ENCODE peak calls at places on chromosomes 2 and 18, in six cellular contexts. B, A, G, S, R and U are unnamed samples.

GRCh38 chr2:53150146-53150545 is 617.5 kb upstream of the CHAC2 start:
- DNase-seq in B (no peak), A (no peak), G (no peak), S (no peak), R (no peak), U (no peak)

GRCh38 chr2:28201711-28202180 is 190.9 kb upstream of the FOSL2 start:
- DNase-seq in B (peak), A (no peak), G (peak), S (no peak), R (peak), U (no peak)

GRCh38 chr2:134975281-134976009 is 56.8 kb downstream of the CCNT2 start:
- DNase-seq in B (no peak), A (no peak), G (no peak), S (no peak), R (no peak), U (no peak)

GRCh38 chr2:170878505-170878904 is 50.5 kb upstream of the GORASP2 start:
- DNase-seq in B (no peak), A (no peak), G (no peak), S (no peak), R (no peak), U (no peak)

GRCh38 chr2:160482673-160483072 is 10.9 kb downstream of the RBMS1 start:
- DNase-seq in B (no peak), A (no peak), G (no peak), S (no peak), R (no peak), U (no peak)

GRCh38 chr2:233063269-233063975 is 3.3 kb downstream of the INPP5D start:
- DNase-seq in B (no peak), A (no peak), G (no peak), S (no peak), R (no peak), U (no peak)

GRCh38 chr18:74082476-74083070 is 65.1 kb downstream of the FBXO15 start:
- DNase-seq in B (no peak), A (peak), G (no peak), S (peak), R (peak), U (peak)

GRCh38 chr2:40155728-40156127 is 296.2 kb downstream of the SLC8A1 start:
- DNase-seq in B (no peak), A (no peak), G (no peak), S (no peak), R (no peak), U (no peak)

GRCh38 chr2:158618859-158619490 is 162.2 kb downstream of the PKP4 start:
- DNase-seq in B (no peak), A (no peak), G (no peak), S (no peak), R (no peak), U (no peak)

GRCh38 chr18:48834421-48835011 is 116.2 kb downstream of the SMAD7 start:
- DNase-seq in B (peak), A (peak), G (peak), S (peak), R (peak), U (peak)

GRCh38 chr2:205714058-205714776 is 31.9 kb downstream of the NRP2 start:
- DNase-seq in B (no peak), A (no peak), G (no peak), S (no peak), R (no peak), U (no peak)

GRCh38 chr2:207831569-207832248 is 62.0 kb upstream of the FZD5 start:
- DNase-seq in B (no peak), A (no peak), G (no peak), S (no peak), R (no peak), U (no peak)

GRCh38 chr2:130337735-130338325 is 4.9 kb upstream of the IMP4 start:
- DNase-seq in B (no peak), A (no peak), G (no peak), S (no peak), R (no peak), U (no peak)

GRCh38 chr2:207663870-207664545 is 38.8 kb upstream of the METTL21A start:
- DNase-seq in B (no peak), A (no peak), G (no peak), S (no peak), R (no peak), U (no peak)

GRCh38 chr2:88919087-88919738 is 227.7 kb downstream of the RPIA start:
- DNase-seq in B (peak), A (no peak), G (no peak), S (no peak), R (no peak), U (no peak)

GRCh38 chr2:199692489-199692888 is 158.5 kb downstream of the FTCDNL1 start:
- DNase-seq in B (no peak), A (no peak), G (no peak), S (no peak), R (no peak), U (peak)

GRCh38 chr2:120441744-120442471 is 96.0 kb downstream of the INHBB start:
- DNase-seq in B (peak), A (no peak), G (no peak), S (no peak), R (peak), U (no peak)

GRCh38 chr2:190469770-190470169 is 61.6 kb downstream of the MFSD6 start:
- DNase-seq in B (no peak), A (peak), G (no peak), S (no peak), R (peak), U (no peak)

GRCh38 chr2:217987391-217987790 is 15.4 kb downstream of the TNS1 start:
- DNase-seq in B (no peak), A (no peak), G (no peak), S (peak), R (no peak), U (no peak)

GRCh38 chr2:36672199-36672598 is 24.3 kb upstream of the VIT start:
- DNase-seq in B (no peak), A (no peak), G (no peak), S (no peak), R (no peak), U (no peak)

GRCh38 chr2:16773080-16773713 is 107.6 kb upstream of the CYRIA start:
- DNase-seq in B (peak), A (peak), G (no peak), S (no peak), R (no peak), U (peak)

GRCh38 chr2:27715318-27716165 is 51.9 kb downstream of the SLC4A1AP start:
- DNase-seq in B (no peak), A (peak), G (peak), S (no peak), R (peak), U (peak)

GRCh38 chr2:172012688-172013358 is 13.1 kb downstream of the METAP1D start:
- DNase-seq in B (no peak), A (no peak), G (peak), S (no peak), R (no peak), U (peak)

GRCh38 chr18:46497129-46497528 is 159.9 kb downstream of the LOXHD1 start:
- DNase-seq in B (no peak), A (no peak), G (no peak), S (no peak), R (peak), U (peak)

GRCh38 chr2:1993711-1994682 is 249.7 kb upstream of the PXDN start:
- DNase-seq in B (no peak), A (no peak), G (no peak), S (no peak), R (no peak), U (no peak)

GRCh38 chr2:110149330-110150220 is 34.0 kb upstream of the MALL start:
- DNase-seq in B (no peak), A (no peak), G (no peak), S (no peak), R (no peak), U (no peak)

GRCh38 chr2:15107137-15107536 is 454.0 kb downstream of the NBAS start:
- DNase-seq in B (no peak), A (no peak), G (no peak), S (no peak), R (no peak), U (no peak)

GRCh38 chr2:104412384-104412783 is 441.5 kb upstream of the POU3F3 start:
- DNase-seq in B (peak), A (no peak), G (no peak), S (no peak), R (no peak), U (peak)

GRCh38 chr2:74201596-74201995 is 3.2 kb downstream of the MTHFD2 start:
- DNase-seq in B (peak), A (peak), G (no peak), S (no peak), R (no peak), U (peak)

GRCh38 chr2:23422089-23423061 is 37.4 kb downstream of the KLHL29 start:
- DNase-seq in B (no peak), A (no peak), G (no peak), S (no peak), R (no peak), U (no peak)

GRCh38 chr2:28422903-28423741 is 30.5 kb downstream of the FOSL2 start:
- DNase-seq in B (no peak), A (no peak), G (no peak), S (no peak), R (no peak), U (no peak)

GRCh38 chr2:157777425-157777824 is 98.7 kb downstream of the ACVR1 start:
- DNase-seq in B (peak), A (peak), G (peak), S (peak), R (no peak), U (peak)

GRCh38 chr2:67135201-67135600 is 261.9 kb upstream of the ETAA1 start:
- DNase-seq in B (no peak), A (no peak), G (no peak), S (no peak), R (no peak), U (peak)

GRCh38 chr2:71826299-71826698 is 321.4 kb downstream of the CYP26B1 start:
- DNase-seq in B (no peak), A (no peak), G (no peak), S (no peak), R (no peak), U (no peak)

GRCh38 chr2:71824436-71824835 is 323.2 kb downstream of the CYP26B1 start:
- DNase-seq in B (no peak), A (no peak), G (no peak), S (no peak), R (no peak), U (no peak)

GRCh38 chr2:71822463-71822862 is 325.2 kb downstream of the CYP26B1 start:
- DNase-seq in B (no peak), A (no peak), G (no peak), S (no peak), R (no peak), U (no peak)

GRCh38 chr2:71821856-71822255 is 325.8 kb downstream of the CYP26B1 start:
- DNase-seq in B (no peak), A (no peak), G (no peak), S (no peak), R (no peak), U (no peak)

GRCh38 chr2:71823526-71823925 is 324.1 kb downstream of the CYP26B1 start:
- DNase-seq in B (no peak), A (no peak), G (no peak), S (no peak), R (no peak), U (no peak)
- H3K27ac ChIP-seq in B (no peak), A (no peak), G (no peak), S (no peak), R (no peak), U (no peak)

GRCh38 chr18:35610089-35610488 is 28.5 kb downstream of the GALNT1 start:
- DNase-seq in B (no peak), A (no peak), G (no peak), S (no peak), R (no peak), U (peak)
- H3K4me3 ChIP-seq in B (no peak), A (no peak), G (no peak), S (no peak), R (no peak), U (no peak)

DNA sequence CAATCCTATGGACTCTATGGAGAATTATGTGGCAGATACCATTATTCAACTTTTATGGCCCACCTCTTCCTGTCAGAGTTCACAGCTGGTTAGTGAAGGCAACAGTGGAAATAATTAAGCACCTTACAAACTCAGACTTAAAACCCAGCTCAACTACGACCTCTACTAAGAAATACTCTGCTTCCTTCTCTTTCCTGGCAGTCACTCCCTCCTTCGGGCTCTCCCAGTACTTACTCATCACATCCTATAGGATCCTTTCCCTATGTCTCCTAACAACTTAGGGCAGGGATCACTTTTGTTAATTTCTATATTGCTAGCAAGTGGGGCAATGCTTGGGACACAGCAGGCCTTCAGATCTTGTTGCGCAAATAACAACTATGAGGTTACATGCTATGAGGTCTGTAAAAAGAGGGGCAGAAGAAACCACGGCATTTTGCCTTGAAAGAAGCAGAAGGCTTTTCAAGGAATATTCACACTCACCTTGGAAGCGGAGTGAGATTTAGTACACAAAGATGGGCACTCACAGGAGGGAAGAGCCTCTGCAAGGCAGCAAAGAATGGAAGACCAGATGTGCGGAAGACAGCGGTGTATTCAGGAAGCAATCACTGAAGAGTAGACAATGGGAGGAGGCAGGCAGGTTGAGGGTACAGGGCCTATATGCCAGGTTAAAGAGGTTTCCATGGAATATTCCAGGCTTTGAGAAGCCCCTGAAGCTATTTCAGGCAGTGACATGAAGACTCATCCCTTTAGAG is 2.1 kb downstream of the STK39 start:
- DNase-seq in B (no peak), A (no peak), G (no peak), S (no peak), R (no peak), U (no peak)
- H3K27ac ChIP-seq in B (no peak), A (no peak), G (no peak), S (no peak), R (peak), U (no peak)

DNA sequence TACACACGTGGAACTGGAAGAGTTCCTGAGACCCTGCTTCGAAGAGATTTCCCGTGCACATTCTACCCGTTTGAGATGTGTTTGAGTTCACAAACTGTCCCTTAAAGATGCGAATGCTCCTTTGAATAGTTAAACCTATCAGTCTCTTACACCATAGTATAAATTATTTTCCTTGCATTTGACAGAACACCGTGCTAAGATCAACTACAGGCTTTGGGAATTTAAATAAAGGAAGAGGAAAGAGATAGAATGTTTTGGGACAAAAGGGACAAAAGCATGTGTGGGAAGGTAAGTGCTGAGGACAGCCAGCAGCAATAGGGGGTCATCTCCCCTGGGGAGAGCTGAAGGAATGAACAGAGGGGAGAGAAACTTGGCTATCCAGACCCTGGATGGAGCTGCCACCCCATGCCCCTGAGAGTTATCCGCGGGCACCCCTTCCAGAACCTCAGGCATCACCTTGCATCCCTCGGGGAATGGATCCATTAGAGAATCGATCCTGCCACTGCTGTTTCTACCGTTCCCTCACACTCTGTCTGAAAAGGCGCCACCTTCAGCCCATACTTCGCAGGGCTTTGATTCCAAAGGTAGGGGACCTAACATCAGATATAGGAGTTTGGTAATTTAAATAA is 890 bp upstream of the ADCY3 start:
- DNase-seq in B (no peak), A (no peak), G (no peak), S (no peak), R (no peak), U (peak)
- H3K4me3 ChIP-seq in B (peak), A (peak), G (peak), S (peak), R (peak), U (peak)

DNA sequence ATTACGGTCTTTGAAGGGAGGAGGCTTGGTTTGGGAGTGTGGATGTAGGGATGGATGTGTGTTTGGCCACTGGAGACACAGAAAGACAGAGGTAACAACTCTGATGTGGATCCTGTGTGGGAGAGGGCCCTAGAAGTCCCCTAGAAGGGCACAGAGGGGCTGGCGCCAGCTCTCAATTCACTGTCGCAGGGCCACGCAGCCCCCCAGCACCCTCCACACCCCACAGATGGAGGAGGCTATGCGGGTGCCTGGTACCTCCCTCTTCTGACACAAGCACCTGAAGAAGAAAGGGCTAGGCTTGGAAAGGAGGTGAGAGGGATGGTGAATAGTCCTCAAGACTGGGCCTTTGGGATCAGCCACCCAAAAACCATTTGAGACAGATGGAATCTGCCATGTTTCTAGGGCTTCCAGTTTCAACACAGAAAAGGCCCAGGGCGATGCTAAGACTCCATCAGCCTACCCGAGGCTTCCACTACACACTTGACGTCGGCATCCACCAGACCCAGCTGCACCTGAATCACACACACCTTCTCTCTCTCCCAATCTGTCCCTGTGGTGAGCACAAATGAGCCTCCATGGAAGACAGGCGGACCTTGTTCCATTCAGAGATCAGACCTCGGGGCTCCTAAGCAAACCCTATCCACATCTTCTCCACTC is 413.5 kb upstream of the HS6ST1 start:
- DNase-seq in B (no peak), A (no peak), G (no peak), S (no peak), R (no peak), U (no peak)
- H3K27ac ChIP-seq in B (no peak), A (no peak), G (no peak), S (no peak), R (peak), U (no peak)

GRCh38 chr2:20218331-20219320 is 6.3 kb downstream of the SDC1 start:
- DNase-seq in B (no peak), A (no peak), G (no peak), S (peak), R (no peak), U (no peak)
- H3K4me3 ChIP-seq in B (no peak), A (no peak), G (no peak), S (no peak), R (no peak), U (no peak)

GRCh38 chr2:68977453-68977852 is 3.0 kb downstream of the GKN1 start:
- DNase-seq in B (no peak), A (no peak), G (no peak), S (no peak), R (no peak), U (no peak)
- H3K27ac ChIP-seq in B (no peak), A (no peak), G (no peak), S (no peak), R (no peak), U (no peak)

DNA sequence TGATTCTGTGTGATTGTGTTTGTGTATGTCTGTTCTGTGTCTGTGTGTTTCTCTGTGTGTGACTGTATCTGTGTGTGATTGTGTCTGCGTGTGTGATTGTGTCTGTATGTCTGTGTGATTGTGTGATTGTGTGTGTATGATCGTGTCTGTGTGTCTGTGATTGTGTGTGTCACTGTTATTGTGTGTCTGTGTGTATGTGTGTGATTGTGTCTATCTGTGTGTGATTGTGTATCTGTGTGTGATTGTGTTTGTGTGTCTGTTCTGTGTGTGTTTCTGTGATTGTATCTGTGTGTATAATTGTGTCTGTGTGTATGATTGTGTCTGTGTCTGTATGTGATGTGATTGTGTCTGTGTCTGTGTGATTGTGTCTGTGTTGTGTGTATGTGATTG is 11.7 kb upstream of the KLHL30 start:
- DNase-seq in B (no peak), A (no peak), G (no peak), S (no peak), R (no peak), U (no peak)
- H3K4me3 ChIP-seq in B (no peak), A (no peak), G (no peak), S (no peak), R (no peak), U (peak)